ENCODE peak calls at places on chromosome 18, in four cellular contexts. X is IMR-90, A is PC-3, F is BJ. I is an unnamed sample.

GRCh38 chr18:623760-624620 is 27.2 kb downstream of the CLUL1 start:
- DNase-seq in X (peak), F (no peak), A (peak), I (peak)

GRCh38 chr18:13584826-13585225 is 141.5 kb downstream of the FAM210A start:
- DNase-seq in X (no peak), F (no peak), A (no peak), I (no peak)

GRCh38 chr18:76451475-76452331 is 43.3 kb downstream of the ZNF516 start:
- DNase-seq in X (no peak), F (no peak), A (no peak), I (peak)

GRCh38 chr18:12056034-12056883 is 37.4 kb upstream of the ANKRD62 start:
- DNase-seq in A (no peak), X (no peak), F (no peak), I (no peak)

GRCh38 chr18:7261199-7261598 is 30.3 kb downstream of the LRRC30 start:
- DNase-seq in X (no peak), A (no peak), F (no peak), I (no peak)

GRCh38 chr18:76080430-76080829 is 414.6 kb downstream of the ZNF516 start:
- DNase-seq in A (no peak), X (no peak), F (no peak), I (no peak)

GRCh38 chr18:57428221-57429150 is 6.7 kb upstream of the ONECUT2 start:
- DNase-seq in X (no peak), F (no peak), A (no peak), I (no peak)

GRCh38 chr18:69951182-69951581 is 3.5 kb upstream of the CD226 start:
- DNase-seq in F (peak), A (no peak), X (peak), I (peak)

GRCh38 chr18:37322497-37323035 is 243.0 kb downstream of the CELF4 start:
- DNase-seq in A (peak), F (no peak), X (peak), I (peak)

GRCh38 chr18:7585272-7585670 is 18.2 kb downstream of the PTPRM start:
- DNase-seq in F (no peak), A (no peak), X (no peak), I (no peak)

GRCh38 chr18:28365406-28365805 is 188.5 kb upstream of the CDH2 start:
- DNase-seq in X (peak), F (no peak), A (peak), I (peak)

GRCh38 chr18:60668583-60668982 is 296.0 kb upstream of the MC4R start:
- DNase-seq in A (peak), X (no peak), F (no peak), I (no peak)

GRCh38 chr18:10926565-10927194 is 222.7 kb downstream of the PIEZO2 start:
- DNase-seq in F (no peak), A (no peak), X (peak), I (peak)

GRCh38 chr18:42086288-42086687 is 131.3 kb downstream of the PIK3C3 start:
- DNase-seq in X (peak), F (no peak), A (peak), I (no peak)

GRCh38 chr18:7111134-7111533 is 6.5 kb downstream of the LAMA1 start:
- DNase-seq in A (no peak), F (no peak), X (no peak), I (no peak)

GRCh38 chr18:8548186-8548585 is 61.1 kb upstream of the RAB12 start:
- DNase-seq in A (peak), X (peak), F (no peak), I (peak)

GRCh38 chr18:5294618-5295230 is 802 bp downstream of the ZBTB14 start:
- DNase-seq in A (peak), F (no peak), X (peak), I (peak)

GRCh38 chr18:74683573-74683972 is 85.9 kb downstream of the ZNF407 start:
- DNase-seq in X (no peak), F (no peak), A (no peak), I (peak)

GRCh38 chr18:12872408-12872807 is 11.6 kb downstream of the PTPN2 start:
- DNase-seq in X (no peak), F (no peak), A (no peak), I (no peak)

GRCh38 chr18:66621816-66622576 is 18.1 kb upstream of the CDH19 start:
- DNase-seq in F (no peak), A (no peak), X (no peak), I (no peak)

GRCh38 chr18:49907346-49907929 is 94.1 kb upstream of the ACAA2 start:
- DNase-seq in F (no peak), X (no peak), A (no peak), I (peak)

GRCh38 chr18:12921178-12921577 is 26.6 kb upstream of the SEH1L start:
- DNase-seq in X (no peak), F (no peak), A (no peak), I (no peak)

GRCh38 chr18:24060644-24061043 is 46.1 kb downstream of the TTC39C start:
- DNase-seq in X (peak), F (no peak), A (no peak), I (peak)

GRCh38 chr18:22559414-22560282 is 141.9 kb upstream of the CTAGE1 start:
- DNase-seq in A (peak), X (peak), F (no peak), I (peak)

GRCh38 chr18:36688020-36688965 is 140.5 kb downstream of the TPGS2 start:
- DNase-seq in X (peak), F (no peak), A (peak), I (peak)

GRCh38 chr18:9808530-9809241 is 77.1 kb upstream of the TXNDC2 start:
- DNase-seq in F (no peak), A (peak), X (no peak), I (peak)
- H3K4me3 ChIP-seq in F (no peak), A (peak), X (no peak), I (no peak)

DNA sequence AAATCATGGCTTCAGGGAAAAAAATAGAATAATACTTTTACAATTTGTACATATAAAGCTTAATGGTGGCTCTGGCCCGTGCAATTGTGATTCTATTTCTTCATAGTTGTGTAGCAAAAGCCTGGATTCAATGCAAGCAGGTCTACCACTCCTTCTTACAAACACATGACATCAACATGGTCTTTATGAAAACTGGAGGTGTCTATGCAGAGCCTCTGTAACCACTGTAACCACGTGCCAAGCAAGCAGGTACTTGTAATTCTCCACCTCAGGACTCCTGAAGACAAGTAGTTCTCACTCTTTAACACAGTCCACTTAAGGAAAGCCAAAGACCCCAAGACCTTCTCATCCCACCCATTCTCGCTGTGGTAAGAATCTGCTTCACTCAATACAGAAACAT is 62.6 kb downstream of the METTL4 start:
- DNase-seq in A (no peak), X (no peak), F (no peak), I (no peak)
- TF ChIP-seq CTCF in A (no peak), X (no peak), F (no peak), I (no peak)

GRCh38 chr18:63702660-63703059 is at the start of gene SERPINB11:
- DNase-seq in F (no peak), A (no peak), X (no peak), I (no peak)
- H3K4me3 ChIP-seq in F (no peak), A (no peak), X (no peak), I (no peak)

GRCh38 chr18:79826966-79827365 is 29.2 kb downstream of the KCNG2 start:
- DNase-seq in X (no peak), F (no peak), A (no peak), I (no peak)
- TF ChIP-seq CTCF in X (no peak), F (no peak), A (peak), I (no peak)

GRCh38 chr18:31100598-31101147 is 1.5 kb downstream of the DSC2 start:
- DNase-seq in F (no peak), A (no peak), X (no peak), I (no peak)
- H3K4me3 ChIP-seq in F (no peak), A (peak), X (no peak), I (peak)

DNA sequence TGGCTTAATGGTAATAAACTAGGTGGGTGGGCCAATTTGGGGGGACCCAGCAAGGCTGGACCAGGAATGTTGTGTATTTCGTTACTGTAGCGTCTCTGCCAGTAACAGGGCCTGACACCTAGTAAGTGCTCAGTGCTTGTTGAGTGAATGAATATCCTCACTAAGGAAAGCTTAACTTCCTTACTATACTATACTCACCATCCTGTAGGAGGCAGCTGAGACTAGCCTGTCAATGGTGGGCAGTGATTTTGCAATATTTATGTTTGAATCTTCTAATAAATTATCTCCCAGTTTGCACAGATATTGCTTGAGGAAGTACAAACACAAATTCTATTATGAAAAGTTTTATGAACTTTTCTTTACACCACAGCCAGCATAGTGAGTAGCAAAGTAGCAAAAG is 370.7 kb upstream of the SYT4 start:
- DNase-seq in A (peak), F (no peak), X (no peak), I (peak)
- TF ChIP-seq CTCF in A (no peak), F (peak), X (no peak), I (no peak)